ENCODE peak calls at places on chromosome 17, in six cellular contexts. A, R, L, F, Z and G are unnamed samples.

GRCh38 chr17:66667491-66668030 is 167.4 kb upstream of the CACNG5 start:
- DNase-seq in A (no peak), L (peak), R (no peak), F (no peak), Z (peak), G (no peak)

GRCh38 chr17:47702391-47702995 is 8.5 kb downstream of the TBKBP1 start:
- DNase-seq in A (no peak), F (no peak), L (no peak), Z (no peak), R (no peak), G (no peak)

GRCh38 chr17:39486242-39486641 is 25.0 kb downstream of the CDK12 start:
- DNase-seq in Z (no peak), L (no peak), R (peak), F (no peak), A (peak), G (peak)

GRCh38 chr17:2174471-2175293 is 119.8 kb downstream of the HIC1 start:
- DNase-seq in A (peak), F (peak), R (peak), Z (no peak), L (no peak), G (peak)

GRCh38 chr17:36524428-36524876 is 10.2 kb downstream of the MYO19 start:
- DNase-seq in Z (no peak), L (peak), F (no peak), A (no peak), R (no peak), G (no peak)

GRCh38 chr17:68351395-68351794 is 60.1 kb downstream of the ARSG start:
- DNase-seq in Z (no peak), F (no peak), L (no peak), R (peak), A (no peak), G (no peak)

GRCh38 chr17:1995321-1996242 is 29.6 kb downstream of the RTN4RL1 start:
- DNase-seq in R (no peak), Z (no peak), F (no peak), A (no peak), L (no peak), G (no peak)

GRCh38 chr17:11874756-11875155 is 122.5 kb downstream of the ZNF18 start:
- DNase-seq in Z (no peak), L (no peak), R (no peak), F (no peak), A (no peak), G (no peak)

GRCh38 chr17:10754109-10754508 is 24.3 kb upstream of the TMEM220 start:
- DNase-seq in Z (no peak), F (no peak), R (peak), L (peak), A (peak), G (no peak)

GRCh38 chr17:83155128-83156081 is 76.0 kb downstream of the METRNL start:
- DNase-seq in Z (no peak), F (peak), L (peak), A (peak), R (peak), G (peak)

GRCh38 chr17:3558603-3559269 is 1.1 kb upstream of the TRPV3 start:
- DNase-seq in L (peak), A (no peak), F (no peak), Z (peak), R (peak), G (no peak)

GRCh38 chr17:18190629-18191028 is 7.0 kb downstream of the ALKBH5 start:
- DNase-seq in F (no peak), L (no peak), R (no peak), A (no peak), Z (no peak), G (no peak)

GRCh38 chr17:55200904-55201608 is 63.7 kb upstream of the HLF start:
- DNase-seq in Z (no peak), L (no peak), R (no peak), A (no peak), F (no peak), G (no peak)

GRCh38 chr17:75181110-75181509 is 1.6 kb downstream of the SUMO2 start:
- DNase-seq in A (no peak), F (no peak), L (no peak), Z (no peak), R (no peak), G (no peak)

GRCh38 chr17:4852504-4853075 is 19.4 kb downstream of the MINK1 start:
- DNase-seq in Z (peak), A (no peak), F (no peak), R (peak), L (peak), G (no peak)

GRCh38 chr17:57625511-57625910 is 119.6 kb downstream of the CCDC182 start:
- DNase-seq in A (no peak), R (no peak), Z (no peak), L (no peak), F (no peak), G (no peak)